ENCODE peak calls at places on chromosomes 16 and 17, in four cellular contexts. One of them, this sample, is unnamed.

GRCh38 chr16:2856061-2856670 is 1.8 kb downstream of the PRSS22 start:
- DNase-seq in HepG2: no peak
- DNase-seq in WTC11: peak; percentile 76
- DNase-seq in K562: peak; percentile 85
- DNase-seq in this sample: peak; percentile 49

GRCh38 chr16:278863-279366 is 1.5 kb upstream of the ARHGDIG start:
- DNase-seq in HepG2: peak; percentile 12
- DNase-seq in K562: no peak
- DNase-seq in WTC11: no peak
- DNase-seq in this sample: peak; percentile 80

GRCh38 chr17:54494731-54495715 is 405.6 kb upstream of the TOM1L1 start:
- DNase-seq in WTC11: no peak
- DNase-seq in K562: no peak
- DNase-seq in HepG2: no peak
- DNase-seq in this sample: no peak

GRCh38 chr16:56363781-56364565 is 61.4 kb downstream of the AMFR start:
- DNase-seq in K562: no peak
- DNase-seq in WTC11: no peak
- DNase-seq in HepG2: no peak
- DNase-seq in this sample: no peak

GRCh38 chr17:40015005-40015997 is at the start of gene CSF3:
- DNase-seq in K562: no peak
- DNase-seq in WTC11: no peak
- DNase-seq in HepG2: peak; percentile 51
- DNase-seq in this sample: no peak

GRCh38 chr17:51356084-51356410 is 95.7 kb downstream of the UTP18 start:
- DNase-seq in WTC11: no peak
- DNase-seq in K562: no peak
- DNase-seq in HepG2: no peak
- DNase-seq in this sample: no peak

GRCh38 chr16:85720319-85720637 is 30.6 kb downstream of the C16orf74 start:
- DNase-seq in WTC11: no peak
- DNase-seq in HepG2: peak; percentile 35
- DNase-seq in K562: no peak
- DNase-seq in this sample: no peak

GRCh38 chr17:78890111-78890897 is 12.7 kb downstream of the CEP295NL start:
- DNase-seq in WTC11: no peak
- DNase-seq in HepG2: no peak
- DNase-seq in K562: no peak
- DNase-seq in this sample: no peak

GRCh38 chr17:19248923-19249574 is 11.9 kb downstream of the EPN2 start:
- DNase-seq in K562: no peak
- DNase-seq in WTC11: no peak
- DNase-seq in HepG2: no peak
- DNase-seq in this sample: no peak

GRCh38 chr16:80852261-80852872 is 48.0 kb upstream of the CDYL2 start:
- DNase-seq in HepG2: peak; percentile 31
- DNase-seq in WTC11: peak; percentile 68
- DNase-seq in K562: peak; percentile 53
- DNase-seq in this sample: peak; percentile 28

GRCh38 chr17:56603486-56604238 is 10.2 kb downstream of the NOG start:
- DNase-seq in K562: no peak
- DNase-seq in HepG2: no peak
- DNase-seq in WTC11: no peak
- DNase-seq in this sample: no peak

GRCh38 chr17:37147301-37147812 is 198.6 kb downstream of the AATF start:
- DNase-seq in K562: no peak
- DNase-seq in WTC11: no peak
- DNase-seq in HepG2: peak; percentile 93
- DNase-seq in this sample: peak; percentile 13

GRCh38 chr17:4739122-4740024 is at the start of the genes CXCL16 and ZMYND15:
- DNase-seq in HepG2: no peak
- DNase-seq in WTC11: peak; percentile 47
- DNase-seq in K562: peak; percentile 78
- DNase-seq in this sample: peak; percentile 39
- TF ChIP-seq HMGXB4 in HepG2: no peak
- TF ChIP-seq HMGXB4 in WTC11: no peak
- TF ChIP-seq HMGXB4 in K562: no peak
- TF ChIP-seq HMGXB4 in this sample: no peak

DNA sequence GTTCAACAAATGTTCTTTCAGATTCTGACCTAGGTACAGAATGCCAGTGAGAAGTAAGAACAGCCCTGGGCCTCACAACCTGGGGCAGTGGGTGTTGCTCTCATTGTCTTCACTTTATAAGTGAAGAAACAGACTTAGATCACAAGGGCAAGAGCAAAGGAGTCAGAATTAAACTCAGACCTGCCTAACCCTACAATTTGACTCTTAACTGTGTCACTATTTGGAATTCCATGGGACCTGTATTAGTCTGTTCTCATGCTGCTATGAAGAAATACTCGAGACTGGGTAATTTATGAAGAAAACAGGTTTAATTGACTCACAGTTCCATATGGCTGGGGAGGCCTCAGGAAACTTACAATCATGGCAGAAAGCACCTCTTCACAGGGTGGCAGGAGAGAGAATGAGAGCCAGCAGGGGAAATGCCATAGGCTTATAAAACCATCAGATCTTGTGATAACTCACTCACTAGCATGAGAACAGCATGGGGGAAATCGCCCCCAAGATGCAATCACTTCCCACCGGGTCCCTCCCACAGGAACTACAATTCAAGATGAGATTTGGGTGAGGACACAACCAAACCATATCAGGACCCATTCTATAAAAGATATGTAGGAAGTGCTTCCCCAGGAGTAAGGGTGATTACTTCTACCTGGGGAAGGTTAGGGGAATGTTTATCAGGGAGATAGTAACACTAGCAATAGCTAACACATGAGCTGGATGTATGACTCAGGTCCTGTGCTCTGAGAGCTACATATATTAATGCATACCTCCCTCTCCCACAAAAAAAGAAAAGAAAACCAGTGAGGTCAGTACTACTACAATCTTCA is 270.1 kb downstream of the SOX9 start:
- DNase-seq in K562: no peak
- DNase-seq in HepG2: no peak
- DNase-seq in WTC11: no peak
- DNase-seq in this sample: peak; percentile 46
- TF ChIP-seq HMGXB4 in K562: no peak
- TF ChIP-seq HMGXB4 in HepG2: no peak
- TF ChIP-seq HMGXB4 in WTC11: no peak
- TF ChIP-seq HMGXB4 in this sample: no peak

GRCh38 chr16:89325861-89326471 is 108.5 kb downstream of the ZNF778 start:
- DNase-seq in WTC11: peak; percentile 10
- DNase-seq in K562: peak; percentile 75
- DNase-seq in HepG2: no peak
- DNase-seq in this sample: peak; percentile 66
- TF ChIP-seq HMGXB4 in WTC11: no peak
- TF ChIP-seq HMGXB4 in K562: no peak
- TF ChIP-seq HMGXB4 in HepG2: no peak
- TF ChIP-seq HMGXB4 in this sample: no peak

GRCh38 chr17:17377071-17377487 is 73.9 kb downstream of the NT5M start:
- DNase-seq in WTC11: no peak
- DNase-seq in K562: no peak
- DNase-seq in HepG2: no peak
- DNase-seq in this sample: no peak
- TF ChIP-seq HMGXB4 in WTC11: no peak
- TF ChIP-seq HMGXB4 in K562: no peak
- TF ChIP-seq HMGXB4 in HepG2: no peak
- TF ChIP-seq HMGXB4 in this sample: no peak

GRCh38 chr17:77756846-77757610 is 201.5 kb upstream of the TNRC6C start:
- DNase-seq in K562: no peak
- DNase-seq in WTC11: no peak
- DNase-seq in HepG2: no peak
- DNase-seq in this sample: no peak
- TF ChIP-seq HMGXB4 in K562: no peak
- TF ChIP-seq HMGXB4 in WTC11: no peak
- TF ChIP-seq HMGXB4 in HepG2: no peak
- TF ChIP-seq HMGXB4 in this sample: no peak

GRCh38 chr17:67517335-67517734 is 140.3 kb downstream of the PITPNC1 start:
- DNase-seq in WTC11: no peak
- DNase-seq in HepG2: no peak
- DNase-seq in K562: no peak
- DNase-seq in this sample: no peak

GRCh38 chr17:67518881-67519280 is 141.8 kb downstream of the PITPNC1 start:
- DNase-seq in HepG2: no peak
- DNase-seq in K562: no peak
- DNase-seq in WTC11: no peak
- DNase-seq in this sample: no peak

GRCh38 chr17:67514998-67515397 is 137.9 kb downstream of the PITPNC1 start:
- DNase-seq in HepG2: no peak
- DNase-seq in K562: no peak
- DNase-seq in WTC11: no peak
- DNase-seq in this sample: no peak

GRCh38 chr17:67519801-67520251 is 142.7 kb downstream of the PITPNC1 start:
- DNase-seq in WTC11: no peak
- DNase-seq in K562: no peak
- DNase-seq in HepG2: no peak
- DNase-seq in this sample: no peak

GRCh38 chr17:67515490-67516088 is 138.5 kb downstream of the PITPNC1 start:
- DNase-seq in K562: no peak
- DNase-seq in WTC11: no peak
- DNase-seq in HepG2: no peak
- DNase-seq in this sample: no peak
- TF ChIP-seq HMGXB4 in K562: no peak
- TF ChIP-seq HMGXB4 in WTC11: no peak
- TF ChIP-seq HMGXB4 in HepG2: no peak
- TF ChIP-seq HMGXB4 in this sample: no peak

DNA sequence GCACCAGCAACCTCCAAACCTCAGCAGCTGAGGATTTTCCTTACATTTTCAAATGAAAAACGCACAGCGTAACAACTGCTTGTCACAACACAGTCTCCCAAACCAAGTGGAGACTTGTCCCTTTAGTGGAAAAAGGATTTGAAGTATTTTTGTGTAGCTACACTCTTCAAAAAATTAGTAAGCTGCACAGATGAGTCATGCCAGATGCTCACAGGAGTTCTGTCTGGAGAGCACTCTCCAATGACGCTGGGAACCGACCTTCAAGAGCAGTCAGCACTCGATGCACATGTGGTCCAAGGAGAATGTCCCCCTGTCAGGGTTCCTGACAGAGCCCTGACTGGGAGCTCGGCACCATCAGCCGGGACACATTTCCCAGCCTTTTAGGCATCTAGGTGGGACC is 39.8 kb downstream of the MAP1LC3B start:
- DNase-seq in K562: no peak
- DNase-seq in HepG2: no peak
- DNase-seq in WTC11: no peak
- DNase-seq in this sample: no peak
- TF ChIP-seq HMGXB4 in K562: no peak
- TF ChIP-seq HMGXB4 in HepG2: no peak
- TF ChIP-seq HMGXB4 in WTC11: no peak
- TF ChIP-seq HMGXB4 in this sample: no peak

DNA sequence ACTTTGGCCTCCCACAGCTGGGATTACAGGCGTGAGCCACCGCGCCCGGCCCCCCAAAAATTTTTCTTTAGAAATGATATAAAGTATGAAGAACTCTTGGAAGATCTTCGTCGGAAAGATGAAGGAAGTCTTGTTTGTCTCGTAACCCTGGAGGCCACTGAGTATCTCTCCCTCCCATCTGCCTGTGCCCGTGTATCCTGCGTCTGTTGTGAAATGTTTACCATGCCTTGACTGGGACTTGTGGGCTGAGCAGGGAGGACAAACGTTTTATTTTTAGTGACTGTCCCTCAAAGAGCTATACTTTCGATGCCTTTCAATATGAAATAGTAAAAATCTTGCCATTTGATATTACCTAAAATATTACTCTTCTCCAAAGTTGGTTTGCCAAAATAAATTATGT is 121.2 kb downstream of the RPTOR start:
- DNase-seq in WTC11: no peak
- DNase-seq in HepG2: peak; percentile 82
- DNase-seq in K562: no peak
- DNase-seq in this sample: no peak
- TF ChIP-seq HMGXB4 in WTC11: no peak
- TF ChIP-seq HMGXB4 in HepG2: no peak
- TF ChIP-seq HMGXB4 in K562: no peak
- TF ChIP-seq HMGXB4 in this sample: no peak

GRCh38 chr17:34721326-34721725 is 141.9 kb downstream of the TMEM132E start:
- DNase-seq in K562: no peak
- DNase-seq in WTC11: no peak
- DNase-seq in HepG2: no peak
- DNase-seq in this sample: no peak
- TF ChIP-seq HMGXB4 in K562: no peak
- TF ChIP-seq HMGXB4 in WTC11: no peak
- TF ChIP-seq HMGXB4 in HepG2: no peak
- TF ChIP-seq HMGXB4 in this sample: no peak

DNA sequence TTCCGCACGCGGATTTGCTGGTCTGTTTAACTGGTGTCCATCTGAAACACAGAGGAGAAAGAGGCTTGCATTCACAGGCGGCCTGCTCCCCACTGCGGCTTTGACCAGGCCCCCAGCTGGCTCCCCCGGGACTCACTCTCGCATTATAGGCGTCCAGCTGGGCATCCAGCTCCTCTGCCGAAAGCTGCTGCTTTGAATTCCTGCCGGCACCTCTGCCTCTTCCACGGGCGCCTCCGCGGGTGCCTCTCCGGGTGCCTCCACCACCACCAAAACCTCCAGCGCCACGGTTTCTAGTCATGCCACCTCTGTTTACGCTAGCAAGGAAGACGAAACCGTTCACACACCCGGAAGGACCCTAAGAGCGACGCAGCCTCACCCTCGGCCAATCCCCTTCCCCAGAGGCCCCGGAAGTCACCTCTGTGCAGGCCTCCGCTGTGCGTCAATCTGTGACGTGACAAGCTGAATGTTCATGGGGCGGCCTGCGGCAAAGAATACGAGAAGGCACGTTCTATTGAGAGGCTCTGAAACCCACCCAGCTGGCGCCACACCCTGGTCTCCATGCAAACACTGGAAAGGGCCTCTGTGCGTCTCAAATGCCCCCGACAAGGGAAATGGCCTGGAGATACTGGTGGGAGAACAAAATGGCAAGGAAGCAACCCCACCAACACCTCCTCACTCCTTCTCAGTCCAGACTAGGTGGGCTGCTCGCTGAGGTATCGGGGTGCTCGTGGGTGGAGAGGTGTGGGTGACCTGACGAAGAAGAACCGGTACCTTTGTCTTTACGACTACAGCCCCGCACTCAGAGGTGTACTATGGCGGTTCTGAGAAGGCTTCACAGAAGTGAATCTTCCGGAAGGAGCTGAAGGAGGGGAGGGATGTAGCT is 3.0 kb downstream of the ALYREF start:
- DNase-seq in HepG2: no peak
- DNase-seq in WTC11: no peak
- DNase-seq in K562: no peak
- DNase-seq in this sample: no peak
- TF ChIP-seq HMGXB4 in HepG2: no peak
- TF ChIP-seq HMGXB4 in WTC11: no peak
- TF ChIP-seq HMGXB4 in K562: no peak
- TF ChIP-seq HMGXB4 in this sample: no peak

This sample was measured in A549.